ENCODE peak calls at places on chromosomes 6 and 20, in five cellular contexts. S is K562, Y is SK-N-SH, H is HepG2, V is H1. B is an unnamed sample.

GRCh38 chr6:112468359-112468758 is 121.2 kb downstream of the RFPL4B start:
- DNase-seq in S (no peak), Y (no peak), H (no peak), V (no peak), B (no peak)

GRCh38 chr6:112881027-112881426 is 533.9 kb downstream of the RFPL4B start:
- DNase-seq in S (peak; percentile 47), Y (no peak), H (no peak), V (no peak), B (no peak)

GRCh38 chr6:16619017-16619416 is 142.2 kb downstream of the ATXN1 start:
- DNase-seq in S (no peak), Y (no peak), H (no peak), V (no peak), B (no peak)

GRCh38 chr6:100457251-100457990 is 7.3 kb downstream of the SIM1 start:
- DNase-seq in S (no peak), Y (no peak), H (no peak), V (peak; percentile 77), B (no peak)

GRCh38 chr20:7772376-7772775 is 167.9 kb downstream of the HAO1 start:
- DNase-seq in S (no peak), Y (no peak), H (no peak), V (no peak), B (no peak)

GRCh38 chr20:57473246-57474042 is 51.5 kb downstream of the CTCFL start:
- DNase-seq in S (no peak), Y (no peak), H (no peak), V (no peak), B (peak; percentile 68)

GRCh38 chr20:15902493-15902892 is 670.8 kb downstream of the KIF16B start:
- DNase-seq in S (no peak), Y (no peak), H (no peak), V (peak; percentile 59), B (no peak)

GRCh38 chr20:38805502-38805957 is at the start of gene PPP1R16B:
- DNase-seq in S (peak; percentile 66), Y (peak; percentile 94), H (no peak), V (peak; percentile 87), B (peak; percentile 73)

GRCh38 chr6:168307011-168307694 is 12.4 kb downstream of the DACT2 start:
- DNase-seq in S (no peak), Y (no peak), H (no peak), V (no peak), B (no peak)

GRCh38 chr6:116313377-116313776 is 33.6 kb upstream of the TSPYL1 start:
- DNase-seq in S (no peak), Y (no peak), H (no peak), V (no peak), B (no peak)

GRCh38 chr20:11350126-11351005 is 567.3 kb upstream of the BTBD3 start:
- DNase-seq in S (no peak), Y (no peak), H (no peak), V (no peak), B (no peak)

GRCh38 chr6:144145546-144145945 is 4.8 kb upstream of the STX11 start:
- DNase-seq in S (peak; percentile 1), Y (no peak), H (no peak), V (no peak), B (no peak)

GRCh38 chr20:38343107-38343797 is 3.0 kb upstream of the LBP start:
- DNase-seq in S (peak; percentile 61), Y (no peak), H (peak; percentile 84), V (no peak), B (no peak)

GRCh38 chr6:134979142-134979541 is 29.2 kb upstream of the ALDH8A1 start:
- DNase-seq in S (no peak), Y (no peak), H (no peak), V (no peak), B (no peak)

GRCh38 chr6:14243617-14244016 is 126.0 kb downstream of the CD83 start:
- DNase-seq in S (no peak), Y (no peak), H (no peak), V (peak; percentile 23), B (no peak)

GRCh38 chr6:160039441-160039840 is 70.6 kb downstream of the IGF2R start:
- DNase-seq in S (no peak), Y (no peak), H (no peak), V (no peak), B (no peak)

GRCh38 chr6:7150381-7151064 is 42.8 kb downstream of the RREB1 start:
- DNase-seq in S (peak; percentile 87), Y (no peak), H (no peak), V (no peak), B (no peak)

GRCh38 chr20:53934421-53935352 is 135.7 kb downstream of the BCAS1 start:
- DNase-seq in S (peak; percentile 87), Y (no peak), H (no peak), V (no peak), B (no peak)

GRCh38 chr20:34302312-34302722 is 838 bp downstream of the AHCY start:
- DNase-seq in S (peak; percentile 26), Y (no peak), H (peak; percentile 39), V (no peak), B (no peak)

DNA sequence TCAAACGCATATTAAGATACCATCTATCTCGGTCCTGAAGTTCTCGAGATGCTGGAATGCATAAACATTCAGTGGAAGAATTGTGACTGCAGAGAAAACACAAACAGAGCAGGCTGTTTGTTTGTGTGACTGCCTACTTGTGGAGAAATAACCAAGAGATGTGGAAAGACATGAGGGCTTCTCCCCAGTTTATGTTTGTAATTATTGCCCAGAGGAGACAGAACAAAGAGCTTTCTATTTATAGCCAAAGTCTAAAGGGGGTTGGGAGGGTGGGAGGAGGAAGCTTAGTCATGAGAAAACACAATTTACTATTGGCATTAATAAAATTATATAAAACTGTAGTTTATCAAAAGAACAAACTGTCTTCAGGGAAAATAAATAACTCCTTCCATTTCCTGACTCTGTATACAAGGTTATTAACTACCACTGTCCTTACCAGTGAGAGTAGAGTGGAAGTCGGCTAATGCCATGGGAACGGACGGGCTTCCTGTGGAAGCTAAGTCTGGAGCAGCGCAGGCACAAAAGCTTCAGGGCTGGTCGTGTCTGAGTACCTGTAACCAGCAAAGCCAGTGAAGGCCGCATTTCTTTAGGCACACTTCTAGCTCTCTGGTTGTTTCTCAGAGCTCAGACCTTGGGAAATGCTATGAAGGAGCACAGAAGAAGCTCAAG is 200.2 kb upstream of the SUPT3H start:
- DNase-seq in S (no peak), Y (no peak), H (no peak), V (peak; percentile 28), B (no peak)
- TF ChIP-seq TAF1 in S (no peak), Y (no peak), H (no peak), V (no peak), B (no peak)

GRCh38 chr6:109793015-109793414 is 101.9 kb downstream of the FIG4 start:
- DNase-seq in S (no peak), Y (no peak), H (peak; percentile 50), V (no peak), B (no peak)

GRCh38 chr6:109795994-109796555 is 105.0 kb downstream of the FIG4 start:
- DNase-seq in S (no peak), Y (no peak), H (no peak), V (no peak), B (no peak)

GRCh38 chr6:109791301-109791700 is 100.2 kb downstream of the FIG4 start:
- DNase-seq in S (peak; percentile 16), Y (no peak), H (no peak), V (peak; percentile 55), B (no peak)

GRCh38 chr6:109794201-109794926 is 103.3 kb downstream of the FIG4 start:
- DNase-seq in S (no peak), Y (peak; percentile 24), H (no peak), V (no peak), B (no peak)

DNA sequence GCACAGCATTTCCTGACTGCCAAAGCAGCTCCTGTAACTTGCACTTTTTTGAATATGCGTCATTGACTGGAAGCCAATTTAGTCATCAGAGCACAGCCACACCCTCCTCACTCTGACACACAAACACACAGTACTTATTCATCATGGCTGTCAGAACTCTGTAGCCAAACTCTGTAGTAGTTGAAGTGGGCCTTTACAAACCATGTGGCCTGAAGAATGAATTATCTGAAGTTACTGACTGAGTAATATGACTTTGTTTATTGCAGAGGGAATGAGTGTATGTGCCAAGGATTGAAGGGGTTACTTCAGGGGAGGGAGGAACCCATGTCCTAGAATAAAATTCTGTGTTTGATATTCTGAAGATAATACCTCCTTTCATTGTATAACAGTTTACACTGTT is 102.7 kb downstream of the FIG4 start:
- DNase-seq in S (peak; percentile 22), Y (no peak), H (no peak), V (no peak), B (no peak)
- TF ChIP-seq POLR2AphosphoS5 in S (no peak), Y (no peak), H (no peak), V (no peak), B (no peak)

GRCh38 chr6:15460110-15460727 is 202.6 kb downstream of the DTNBP1 start:
- DNase-seq in S (no peak), Y (no peak), H (no peak), V (no peak), B (no peak)

GRCh38 chr6:15464211-15464725 is 198.6 kb downstream of the DTNBP1 start:
- DNase-seq in S (peak; percentile 63), Y (no peak), H (peak; percentile 28), V (peak; percentile 85), B (no peak)

GRCh38 chr6:15457903-15458530 is 204.8 kb downstream of the DTNBP1 start:
- DNase-seq in S (no peak), Y (no peak), H (no peak), V (no peak), B (no peak)

GRCh38 chr6:15462717-15463525 is 199.9 kb downstream of the DTNBP1 start:
- DNase-seq in S (no peak), Y (peak; percentile 33), H (no peak), V (no peak), B (no peak)

DNA sequence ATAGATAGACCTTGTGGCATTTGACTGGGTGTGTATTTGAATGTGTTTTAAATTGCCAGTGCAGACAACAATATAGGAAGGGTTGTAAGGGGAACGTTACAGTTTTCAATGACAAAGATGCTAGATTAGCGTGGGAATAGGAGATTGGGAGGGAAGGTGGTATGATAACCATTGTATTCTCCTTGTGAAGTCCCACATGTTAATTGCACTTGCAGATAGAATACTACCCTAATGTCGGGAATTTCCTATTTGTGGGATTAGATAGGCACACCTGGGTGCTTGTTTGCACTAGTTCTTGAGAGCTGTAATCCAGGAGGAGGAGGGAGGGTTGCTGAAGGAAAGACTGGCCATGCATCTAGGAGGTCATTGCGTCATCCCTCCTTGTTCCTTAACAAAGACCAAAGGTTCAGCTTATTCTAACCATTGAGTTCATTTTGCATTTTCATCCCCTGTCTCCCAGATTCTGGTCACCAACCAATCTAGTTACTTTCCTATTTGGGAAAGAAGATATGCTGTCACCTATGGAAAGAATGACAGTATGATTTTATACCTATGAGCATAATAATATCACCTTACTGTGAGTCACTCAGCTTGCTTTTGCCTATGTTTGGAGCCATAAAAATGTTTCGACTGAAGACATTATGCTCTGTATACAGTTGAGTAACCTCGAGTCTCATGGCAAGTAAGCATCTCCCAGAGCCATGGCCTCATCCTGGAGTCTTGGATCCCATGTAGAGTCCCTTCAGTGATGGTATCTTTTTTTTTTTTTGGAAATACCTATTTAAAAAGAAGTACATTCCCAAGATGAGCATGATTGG is 201.5 kb downstream of the DTNBP1 start:
- DNase-seq in S (no peak), Y (no peak), H (no peak), V (no peak), B (no peak)
- TF ChIP-seq TAF1 in S (no peak), Y (no peak), H (no peak), V (no peak), B (no peak)

GRCh38 chr20:20823469-20823868 is 111.0 kb upstream of the RALGAPA2 start:
- DNase-seq in S (no peak), Y (no peak), H (no peak), V (no peak), B (no peak)
- TF ChIP-seq POLR2AphosphoS5 in S (no peak), Y (no peak), H (no peak), V (no peak), B (no peak)

GRCh38 chr6:20723236-20723635 is 189.0 kb downstream of the CDKAL1 start:
- DNase-seq in S (no peak), Y (no peak), H (no peak), V (no peak), B (no peak)
- TF ChIP-seq TAF1 in S (no peak), Y (no peak), H (no peak), V (no peak), B (no peak)